ENCODE peak calls at places on chromosomes 16 and 17, in ten cellular contexts. R is stimulated activated CD4-positive, alpha-beta T cell treated with anti-CD3 and anti-CD28 coated beads, Interleukin-4, amount 100 ng/mL, for 4 hours; K is NCI-H1105; L is Calu3; H is EL; B is fibroblast of lung; C is dorsolateral prefrontal cortex; D is GM04503; I is PC-9; N is H7. Y is an unnamed sample.
A peak's percentile ranks its signal among the peaks of the same experiment; 100 is the strongest.

GRCh38 chr17:53150101-53150698 is 672.5 kb upstream of the KIF2B start:
- DNase-seq in B (no peak), I (no peak), N (peak; percentile 8), L (no peak), R (no peak), C (no peak), K (peak; percentile 0), H (no peak), D (no peak), Y (peak; percentile 50)

GRCh38 chr16:85657267-85657650 is 31.5 kb downstream of the GINS2 start:
- DNase-seq in N (no peak), I (no peak), L (no peak), H (no peak), D (no peak), R (no peak), K (no peak), C (no peak), B (no peak), Y (no peak)

GRCh38 chr17:82216301-82217119 is 3.9 kb upstream of the CCDC57 start:
- DNase-seq in B (peak; percentile 91), R (no peak), C (peak; percentile 71), K (no peak), H (peak; percentile 95), D (peak; percentile 74), I (peak; percentile 86), L (peak; percentile 80), N (peak; percentile 41), Y (no peak)

GRCh38 chr16:2835638-2836493 is 5.8 kb downstream of the ZG16B start:
- DNase-seq in D (peak; percentile 98), H (peak; percentile 97), B (peak; percentile 100), I (peak; percentile 96), K (no peak), N (no peak), C (peak; percentile 46), R (no peak), L (peak; percentile 95), Y (no peak)

GRCh38 chr16:12092347-12092882 is 115.9 kb downstream of the SNX29 start:
- DNase-seq in H (peak; percentile 78), L (no peak), I (peak; percentile 22), B (peak; percentile 94), C (no peak), D (peak; percentile 78), K (no peak), N (no peak), R (no peak), Y (no peak)

GRCh38 chr17:63151981-63152523 is 186.0 kb downstream of the TANC2 start:
- DNase-seq in H (no peak), C (no peak), I (no peak), R (no peak), L (no peak), K (no peak), N (no peak), B (peak; percentile 73), D (peak; percentile 19), Y (no peak)

GRCh38 chr17:16322636-16323035 is 30.6 kb downstream of the CENPV start:
- DNase-seq in L (no peak), R (no peak), D (peak; percentile 61), N (no peak), B (peak; percentile 81), I (no peak), C (no peak), K (no peak), H (peak; percentile 86), Y (no peak)

GRCh38 chr17:80605326-80606066 is 60.9 kb downstream of the RPTOR start:
- DNase-seq in N (no peak), K (no peak), C (no peak), H (no peak), L (peak; percentile 50), B (peak; percentile 64), D (no peak), R (peak; percentile 58), I (peak; percentile 64), Y (no peak)

GRCh38 chr16:22192261-22193133 is 13.6 kb upstream of the EEF2K start:
- DNase-seq in B (peak; percentile 95), I (peak; percentile 55), K (peak; percentile 23), R (peak; percentile 71), C (peak; percentile 64), L (peak; percentile 63), H (peak; percentile 87), D (peak; percentile 67), N (no peak), Y (peak; percentile 84)

GRCh38 chr17:43350888-43351361 is 47.9 kb upstream of the ARL4D start:
- DNase-seq in B (no peak), N (no peak), K (no peak), D (no peak), H (no peak), L (no peak), I (no peak), R (no peak), C (no peak), Y (no peak)

GRCh38 chr17:57257911-57258885 is 1.9 kb downstream of the MSI2 start:
- DNase-seq in R (peak; percentile 23), K (no peak), I (no peak), H (no peak), C (no peak), N (no peak), B (peak; percentile 15), D (no peak), L (no peak), Y (no peak)

GRCh38 chr17:66488874-66489273 is 186.5 kb downstream of the PRKCA start:
- DNase-seq in K (no peak), H (no peak), I (no peak), D (no peak), B (no peak), L (no peak), R (no peak), N (no peak), C (no peak), Y (no peak)

GRCh38 chr16:31099860-31100638 is 5.5 kb upstream of the VKORC1 start:
- DNase-seq in N (no peak), D (no peak), B (peak; percentile 58), K (no peak), I (no peak), R (no peak), H (peak; percentile 67), L (no peak), C (no peak), Y (peak; percentile 5)

GRCh38 chr17:50482110-50482509 is 3.5 kb downstream of the RSAD1 start:
- DNase-seq in K (no peak), H (no peak), R (no peak), N (no peak), C (no peak), D (no peak), I (no peak), L (no peak), B (no peak), Y (peak; percentile 39)

GRCh38 chr17:11948791-11949190 is 48.5 kb downstream of the ZNF18 start:
- DNase-seq in C (no peak), R (no peak), D (peak; percentile 29), B (peak; percentile 89), L (no peak), N (no peak), K (no peak), H (peak; percentile 60), I (no peak), Y (no peak)

GRCh38 chr17:68035131-68035522 is 408 bp upstream of the KPNA2 start:
- DNase-seq in D (no peak), H (no peak), I (peak; percentile 91), L (peak; percentile 94), B (no peak), N (no peak), K (peak; percentile 99), R (peak; percentile 88), C (peak; percentile 94), Y (peak; percentile 98)

GRCh38 chr17:29563816-29564215 is 3.0 kb downstream of the ABHD15 start:
- DNase-seq in N (no peak), L (no peak), B (no peak), I (no peak), D (no peak), K (no peak), H (no peak), C (peak; percentile 10), R (no peak), Y (no peak)

GRCh38 chr17:80786470-80786869 is 205.2 kb upstream of the CHMP6 start:
- DNase-seq in C (no peak), D (no peak), B (peak; percentile 8), L (no peak), I (no peak), R (no peak), N (peak; percentile 77), K (no peak), H (no peak), Y (no peak)

GRCh38 chr17:55731586-55732250 is 9.1 kb upstream of the TMEM100 start:
- DNase-seq in I (no peak), B (no peak), D (no peak), R (no peak), H (no peak), L (no peak), N (no peak), C (no peak), K (no peak), Y (no peak)

GRCh38 chr17:29179232-29180036 is 764 bp downstream of the MYO18A start:
- DNase-seq in B (no peak), C (no peak), D (no peak), N (peak; percentile 93), R (no peak), L (peak; percentile 84), H (peak; percentile 44), K (peak; percentile 30), I (peak; percentile 96), Y (peak; percentile 35)

GRCh38 chr16:79090966-79091365 is 509.6 kb downstream of the MAF start:
- DNase-seq in D (no peak), C (no peak), L (no peak), H (no peak), K (no peak), I (no peak), B (no peak), R (no peak), N (no peak), Y (no peak)

GRCh38 chr16:3954411-3954921 is 74.0 kb upstream of the CREBBP start:
- DNase-seq in C (no peak), I (no peak), R (no peak), K (no peak), H (no peak), D (no peak), B (no peak), L (no peak), N (no peak), Y (peak; percentile 45)

GRCh38 chr17:67137026-67137370 is 92.6 kb downstream of the CACNG1 start:
- DNase-seq in I (no peak), K (no peak), C (no peak), D (no peak), N (no peak), H (peak; percentile 65), B (peak; percentile 21), R (no peak), L (no peak), Y (no peak)

GRCh38 chr17:17528696-17529652 is 32.8 kb upstream of the RASD1 start:
- DNase-seq in N (no peak), B (no peak), H (no peak), K (no peak), R (no peak), L (no peak), D (no peak), I (no peak), C (no peak), Y (no peak)

GRCh38 chr17:12789976-12790805 is 893 bp downstream of the ARHGAP44 start:
- DNase-seq in R (no peak), B (no peak), D (no peak), K (no peak), L (peak; percentile 16), C (no peak), I (no peak), H (no peak), N (peak; percentile 80), Y (no peak)

GRCh38 chr17:78716814-78717393 is 65.2 kb downstream of the CYTH1 start:
- DNase-seq in C (peak; percentile 93), R (peak; percentile 42), K (peak; percentile 84), H (peak; percentile 41), N (peak; percentile 71), L (peak; percentile 70), D (no peak), B (peak; percentile 43), I (no peak), Y (peak; percentile 65)

GRCh38 chr16:54928016-54928356 is 2.7 kb upstream of the IRX5 start:
- DNase-seq in C (no peak), N (no peak), H (peak; percentile 51), B (peak; percentile 34), L (peak; percentile 35), R (no peak), D (no peak), K (peak; percentile 26), I (no peak), Y (no peak)

GRCh38 chr17:83196973-83197880 is 117.8 kb downstream of the METRNL start:
- DNase-seq in D (peak; percentile 51), I (no peak), L (no peak), R (no peak), N (no peak), K (no peak), B (no peak), C (peak; percentile 21), H (no peak), Y (no peak)